ENCODE peak calls at places on chromosomes 12 and 14, in four cellular contexts. F is mesenchymal stem cell, D is uterus, V is neural progenitor cell. P is an unnamed sample.

GRCh38 chr14:20998674-20999366 is at the start of gene SLC39A2:
- DNase-seq in D (no peak), V (peak), F (peak), P (no peak)

GRCh38 chr12:103877934-103878510 is 37.0 kb upstream of the NT5DC3 start:
- DNase-seq in F (peak), V (peak), D (no peak), P (peak)

GRCh38 chr12:43736921-43737440 is 21.6 kb downstream of the PUS7L start:
- DNase-seq in D (no peak), F (no peak), V (no peak), P (no peak)

GRCh38 chr14:34692898-34693227 is 21.5 kb downstream of the CFL2 start:
- DNase-seq in D (no peak), V (no peak), F (no peak), P (no peak)

GRCh38 chr14:33647385-33647786 is 303.5 kb downstream of the EGLN3 start:
- DNase-seq in F (peak), D (no peak), V (no peak), P (peak)

GRCh38 chr14:37824936-37825698 is 229.7 kb downstream of the TTC6 start:
- DNase-seq in F (peak), V (no peak), D (no peak), P (no peak)

GRCh38 chr12:67969134-67969782 is 20.0 kb upstream of the IFNG-AS1 start:
- DNase-seq in V (no peak), D (no peak), F (no peak), P (no peak)

GRCh38 chr12:6821674-6822433 is at the start of gene GPR162:
- DNase-seq in F (peak), V (peak), D (peak), P (no peak)

GRCh38 chr12:42630323-42630722 is 40.8 kb upstream of the PRICKLE1 start:
- DNase-seq in V (no peak), F (no peak), D (no peak), P (no peak)

GRCh38 chr12:42039146-42039545 is 105.5 kb downstream of the GXYLT1 start:
- DNase-seq in V (no peak), F (no peak), D (no peak), P (peak)

GRCh38 chr12:58425481-58426392 is 484.4 kb downstream of the ATP23 start:
- DNase-seq in D (no peak), F (peak), V (peak), P (peak)

GRCh38 chr14:37583358-37584210 is 11.5 kb downstream of the FOXA1 start:
- DNase-seq in D (no peak), V (peak), F (peak), P (no peak)

GRCh38 chr14:45838597-45838996 is 585.6 kb upstream of the MIS18BP1 start:
- DNase-seq in V (peak), D (no peak), F (peak), P (no peak)

GRCh38 chr12:22683131-22683530 is 58.2 kb downstream of the ETNK1 start:
- DNase-seq in D (no peak), V (no peak), F (no peak), P (no peak)

GRCh38 chr12:63525831-63526230 is 142.5 kb downstream of the DPY19L2 start:
- DNase-seq in D (no peak), V (no peak), F (no peak), P (no peak)

GRCh38 chr14:77598366-77599050 is 17.9 kb downstream of the SPTLC2 start:
- DNase-seq in D (no peak), F (no peak), V (no peak), P (no peak)

GRCh38 chr12:58804749-58805148 is 115.6 kb downstream of the LRIG3 start:
- DNase-seq in V (peak), F (no peak), D (no peak), P (peak)

DNA sequence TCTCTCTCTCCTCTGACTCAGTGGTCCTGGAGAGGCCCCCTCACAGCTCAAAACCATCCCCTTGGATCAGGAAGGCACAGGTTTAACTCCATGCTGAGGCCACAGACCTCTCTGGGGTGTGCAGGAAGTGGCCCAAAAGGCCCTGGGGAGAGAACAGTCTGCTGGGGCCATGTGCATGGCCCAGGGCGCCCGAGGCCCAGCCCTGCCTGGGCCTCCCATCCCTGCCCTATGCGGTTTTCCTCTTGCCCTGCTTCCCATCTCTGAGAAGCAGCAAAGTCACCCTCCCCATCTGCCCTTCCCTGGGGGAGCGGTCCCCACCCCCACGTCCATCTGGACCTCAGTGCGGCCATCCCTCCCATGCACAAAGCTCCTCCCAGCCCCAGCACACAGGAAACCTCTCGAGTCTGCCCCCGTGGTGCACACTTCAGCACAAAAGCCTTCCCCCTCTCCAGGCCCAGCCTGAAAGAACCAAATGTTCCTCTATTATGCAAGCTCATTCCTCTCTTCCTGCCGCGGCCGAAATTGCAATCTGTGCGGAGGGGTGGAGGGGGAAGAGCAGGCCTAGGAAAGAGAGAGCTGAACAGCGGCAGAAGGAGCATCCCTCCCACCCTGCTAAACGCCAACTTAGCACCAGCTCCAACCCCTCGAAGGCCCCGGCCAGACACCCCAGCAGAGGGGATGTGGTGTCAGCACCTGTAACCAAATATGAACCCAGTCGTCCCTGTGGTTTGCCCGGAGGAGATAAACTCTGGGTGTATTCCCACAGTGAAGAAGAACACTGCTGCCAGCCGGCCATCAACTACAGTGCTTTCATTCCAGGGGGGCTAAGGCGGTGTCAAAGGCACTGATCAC is 108.5 kb downstream of the SCARB1 start:
- DNase-seq in V (peak), D (peak), F (peak), P (no peak)
- H3K27ac ChIP-seq in V (peak), D (peak), F (peak), P (no peak)

GRCh38 chr14:96165493-96166474 is 38.9 kb upstream of the BDKRB2 start:
- DNase-seq in D (no peak), V (no peak), F (no peak), P (no peak)

GRCh38 chr14:96166475-96167223 is 38.0 kb upstream of the BDKRB2 start:
- DNase-seq in F (no peak), V (no peak), D (no peak), P (no peak)

GRCh38 chr14:96164861-96165490 is 39.7 kb upstream of the BDKRB2 start:
- DNase-seq in V (no peak), F (peak), D (no peak), P (no peak)

GRCh38 chr14:96168581-96168980 is 36.1 kb upstream of the BDKRB2 start:
- DNase-seq in D (no peak), V (no peak), F (no peak), P (no peak)

DNA sequence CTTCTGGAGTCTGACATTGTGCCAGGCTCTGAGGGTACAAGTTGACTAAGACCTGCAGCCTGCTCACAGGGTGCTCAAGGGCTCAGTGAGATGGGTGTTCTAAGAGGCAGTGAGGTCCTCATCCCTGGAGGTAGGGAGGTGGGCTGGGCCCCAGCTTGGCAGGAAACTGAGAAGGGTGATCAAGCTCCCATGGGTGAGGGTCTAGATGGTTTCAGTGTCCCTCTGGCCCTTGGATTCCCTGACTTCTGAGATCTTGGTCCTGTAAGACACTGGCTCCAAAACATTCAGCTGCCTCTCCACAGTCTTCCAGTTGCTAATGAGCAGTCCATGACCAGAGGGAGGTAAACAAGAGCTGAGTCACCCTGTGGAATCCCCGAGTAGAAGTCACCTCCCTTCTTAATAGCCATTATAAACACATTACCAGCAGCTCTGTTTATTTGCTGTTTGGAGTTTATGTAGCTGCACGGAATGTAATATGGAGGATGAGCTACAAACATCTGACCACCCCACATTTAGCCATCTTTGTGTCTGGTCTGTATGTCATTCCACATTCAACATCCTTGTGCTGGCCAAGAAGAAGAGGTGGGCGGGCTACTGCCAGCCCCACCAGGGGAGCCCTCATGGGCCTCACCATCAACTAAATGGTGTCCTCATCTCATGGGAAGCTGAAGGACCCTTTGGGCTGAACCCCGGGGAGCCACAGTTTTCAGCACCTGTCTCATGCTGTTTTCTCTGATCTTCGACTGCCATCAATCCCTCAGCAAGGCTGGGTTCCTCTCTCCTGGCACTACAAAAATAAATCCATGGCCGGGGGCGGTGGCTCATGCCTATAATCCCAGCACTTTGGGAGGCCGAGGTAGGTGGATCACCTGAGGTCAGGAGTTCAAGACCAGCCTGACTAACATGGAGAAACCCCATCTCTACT is 37.2 kb upstream of the BDKRB2 start:
- DNase-seq in D (no peak), V (no peak), F (peak), P (peak)
- H3K27ac ChIP-seq in D (no peak), V (no peak), F (no peak), P (no peak)

GRCh38 chr14:101457936-101458535 is 103.3 kb upstream of the DIO3 start:
- DNase-seq in D (no peak), F (no peak), V (peak), P (no peak)
- H3K27ac ChIP-seq in D (no peak), F (no peak), V (no peak), P (no peak)

DNA sequence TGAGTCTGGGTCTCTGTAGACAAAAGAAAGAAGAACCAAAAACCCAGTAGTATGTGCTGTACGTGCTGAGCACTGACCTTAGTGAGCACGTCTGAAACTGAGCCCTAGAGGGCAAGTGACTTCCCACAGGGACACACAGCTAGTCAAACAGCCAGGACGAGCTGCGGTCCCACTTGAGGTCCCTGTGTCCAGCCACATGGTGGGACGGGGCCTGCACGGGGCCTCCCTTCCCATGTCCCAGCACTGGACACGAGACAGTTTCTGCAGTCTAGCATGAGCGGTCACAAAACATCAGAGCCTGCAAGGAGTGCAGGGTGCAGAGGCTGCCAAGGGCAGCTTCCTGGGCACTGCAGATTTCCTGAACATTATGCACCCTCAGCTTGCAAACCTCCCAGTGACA is 121.6 kb downstream of the NCOR2 start:
- DNase-seq in D (no peak), V (no peak), F (no peak), P (no peak)
- H3K27ac ChIP-seq in D (peak), V (no peak), F (no peak), P (no peak)

DNA sequence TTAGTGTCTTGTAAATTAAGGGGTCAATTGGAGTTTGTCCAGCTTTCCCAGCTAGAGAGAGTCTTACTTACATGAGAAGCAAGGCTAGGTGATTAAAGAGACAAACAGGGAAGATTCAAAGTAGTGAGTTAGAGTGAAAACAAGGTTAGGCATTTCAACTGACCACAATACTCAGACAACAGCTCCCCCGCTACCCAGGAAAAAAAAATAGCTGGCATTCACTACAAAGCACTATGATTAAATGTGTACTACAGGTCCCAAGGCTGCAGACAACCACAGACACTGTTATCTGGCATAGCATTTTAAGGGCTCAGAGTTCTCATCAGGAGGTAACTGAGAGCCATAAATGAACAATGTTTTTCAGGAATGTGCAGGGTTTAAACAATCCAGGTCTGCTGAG is 680.9 kb downstream of the TMEM121 start:
- DNase-seq in F (no peak), D (no peak), V (no peak), P (no peak)
- H3K27ac ChIP-seq in F (no peak), D (no peak), V (no peak), P (no peak)

GRCh38 chr14:103527408-103528157 is 1.4 kb upstream of the TRMT61A start:
- DNase-seq in V (no peak), D (peak), F (peak), P (no peak)
- H3K27ac ChIP-seq in V (no peak), D (peak), F (peak), P (no peak)

DNA sequence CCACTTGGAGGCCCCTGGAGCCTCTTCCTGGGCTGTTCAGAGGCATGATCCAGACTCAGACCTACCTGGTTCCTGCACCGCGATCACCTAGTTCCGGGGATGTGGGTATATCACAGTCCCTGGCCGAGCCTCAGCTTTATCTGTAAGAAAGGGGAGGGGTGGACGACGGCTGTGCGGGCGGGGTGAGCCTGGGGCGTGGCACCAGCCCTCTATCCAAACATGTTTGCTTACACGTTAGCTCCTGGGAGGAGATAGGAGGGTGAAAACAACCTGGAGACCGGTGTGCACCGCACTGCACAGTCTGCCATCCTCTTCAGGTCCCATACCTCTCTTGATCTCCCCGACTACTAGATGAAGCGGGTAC is 1.2 kb downstream of the ANKRD9 start:
- DNase-seq in V (no peak), F (no peak), D (no peak), P (no peak)
- H3K27ac ChIP-seq in V (no peak), F (no peak), D (peak), P (no peak)

DNA sequence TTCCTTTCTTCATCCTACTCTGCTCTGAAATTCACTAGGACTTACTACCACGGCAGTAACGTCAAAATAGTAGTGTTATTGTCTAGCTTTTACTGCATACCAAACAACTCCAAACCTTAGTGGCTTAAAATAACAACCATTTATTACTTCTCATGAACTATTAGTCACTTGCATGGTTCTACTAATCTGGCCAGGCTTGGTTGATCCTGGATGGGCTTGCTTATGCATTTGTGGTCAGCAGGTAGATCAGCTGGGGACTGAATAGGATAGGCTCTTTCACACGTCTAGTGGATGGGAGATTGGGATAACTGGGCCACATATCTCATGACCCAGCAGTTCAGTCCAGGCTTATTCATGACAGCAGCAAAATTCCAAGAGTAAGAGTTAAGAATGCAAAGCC is 9.4 kb upstream of the SLC35F4 start:
- DNase-seq in F (no peak), D (no peak), V (no peak), P (no peak)
- H3K27ac ChIP-seq in F (no peak), D (no peak), V (no peak), P (no peak)

GRCh38 chr12:11765421-11765816 is 115.9 kb downstream of the ETV6 start:
- DNase-seq in D (no peak), V (no peak), F (no peak), P (peak)
- H3K27ac ChIP-seq in D (peak), V (no peak), F (peak), P (peak)

P was measured in endothelial cell of umbilical vein.